ENCODE peak calls at places on chromosomes 7 and 10, in nine cellular contexts. D is H7, L is HepG2, Z is keratinocyte, M is IMR-90, U is heart right ventricle, X is transverse colon, O is stomach, Y is cardiac fibroblast. A is an unnamed sample.

GRCh38 chr10:593016-593415 is 96.5 kb downstream of the DIP2C start:
- DNase-seq in D (no peak), L (no peak), Z (no peak), M (no peak), U (no peak), X (no peak), O (no peak), Y (no peak), A (no peak)

GRCh38 chr7:25707733-25708132 is 444.3 kb upstream of the NFE2L3 start:
- DNase-seq in D (no peak), L (no peak), Z (no peak), M (peak; percentile 1), U (no peak), X (no peak), O (no peak), Y (peak; percentile 8), A (no peak)

GRCh38 chr7:25037325-25037724 is 57.3 kb upstream of the OSBPL3 start:
- DNase-seq in D (no peak), L (no peak), Z (no peak), M (no peak), U (peak; percentile 14), X (no peak), O (no peak), Y (peak; percentile 13), A (no peak)

GRCh38 chr7:127986581-127987461 is 44.4 kb downstream of the LRRC4 start:
- DNase-seq in D (peak; percentile 45), L (no peak), Z (no peak), M (peak; percentile 22), U (peak; percentile 24), X (no peak), O (peak; percentile 81), Y (no peak), A (peak; percentile 39)

GRCh38 chr7:19944363-19945120 is 171.1 kb upstream of the TMEM196 start:
- DNase-seq in D (no peak), L (no peak), Z (no peak), M (no peak), U (no peak), X (no peak), O (no peak), Y (no peak), A (no peak)

GRCh38 chr10:104273899-104274575 is 5.1 kb downstream of the GSTO2 start:
- DNase-seq in D (no peak), L (no peak), Z (no peak), M (no peak), U (no peak), X (no peak), O (no peak), Y (peak; percentile 43), A (no peak)

GRCh38 chr7:94061316-94061715 is 57.2 kb upstream of the BET1 start:
- DNase-seq in D (no peak), L (no peak), Z (no peak), M (no peak), U (no peak), X (no peak), O (no peak), Y (no peak), A (no peak)

GRCh38 chr7:29921404-29922010 is 68.1 kb downstream of the SCRN1 start:
- DNase-seq in D (peak; percentile 77), L (peak; percentile 52), Z (peak; percentile 38), M (peak; percentile 57), U (peak; percentile 51), X (peak; percentile 35), O (peak; percentile 38), Y (peak; percentile 76), A (peak; percentile 75)

GRCh38 chr7:122515404-122515803 is 183.5 kb downstream of the RNF133 start:
- DNase-seq in D (no peak), L (peak; percentile 72), Z (no peak), M (no peak), U (no peak), X (no peak), O (no peak), Y (no peak), A (no peak)

DNA sequence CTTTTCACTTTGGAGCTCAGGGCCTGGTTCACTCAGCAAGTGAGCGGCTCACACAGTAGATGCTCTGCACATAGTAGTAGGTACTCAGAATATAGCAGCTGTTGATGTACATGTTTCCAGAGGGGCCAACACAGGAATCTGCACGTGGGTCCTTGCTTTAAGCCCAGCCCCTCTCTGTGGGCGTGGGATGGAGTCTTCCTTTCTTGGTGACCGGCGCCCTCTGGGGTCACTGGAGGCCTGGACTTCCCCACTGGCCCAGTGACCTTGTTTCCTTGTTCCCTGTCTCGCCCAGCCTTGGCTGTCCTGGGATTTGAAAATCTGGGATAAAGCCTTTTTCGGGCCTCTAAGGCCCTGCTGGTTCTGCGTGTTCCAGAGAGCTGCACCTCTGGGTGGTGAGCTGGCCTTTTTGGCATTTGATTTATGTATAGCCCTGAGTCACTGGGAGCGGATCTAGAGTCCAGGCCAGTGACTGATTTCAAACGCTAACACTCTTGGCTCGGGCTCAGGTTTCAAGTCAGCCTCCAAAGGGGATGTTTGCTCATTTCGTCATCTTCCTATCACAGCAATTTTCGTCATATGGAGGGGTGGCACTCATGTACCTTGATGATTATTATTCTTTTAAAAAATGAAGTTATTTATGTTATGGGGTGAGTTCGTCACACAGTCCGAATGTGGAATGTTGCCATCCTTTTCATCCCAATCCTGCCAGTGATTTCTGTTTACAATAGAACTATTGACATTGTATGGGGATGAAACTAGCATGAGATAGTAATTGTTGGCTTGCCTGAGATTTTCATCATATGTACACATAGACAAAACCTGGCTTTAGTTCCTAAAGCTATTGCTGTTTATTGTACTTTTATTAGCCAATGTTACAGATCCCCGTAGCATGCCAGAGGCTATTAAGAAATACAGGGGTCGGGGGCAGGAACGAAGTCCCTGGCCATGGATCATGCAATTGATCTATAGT is 65.5 kb downstream of the CUX1 start:
- DNase-seq in D (no peak), L (peak; percentile 99), Z (peak; percentile 88), M (peak; percentile 100), U (peak; percentile 87), X (peak; percentile 85), O (peak; percentile 88), Y (peak; percentile 99), A (peak; percentile 92)
- H3K4me3 ChIP-seq in D (no peak overlapping the region), L (peak overlapping the region; percentile 36), Z (peak overlapping the region; percentile 12), M (no peak overlapping the region), U (no peak overlapping the region), X (no peak overlapping the region), O (no peak overlapping the region), Y (no peak overlapping the region), A (peak overlapping the region; percentile 13)

GRCh38 chr10:125159486-125159931 is 854 bp downstream of the CTBP2 start:
- DNase-seq in D (peak; percentile 72), L (no peak), Z (no peak), M (no peak), U (no peak), X (no peak), O (peak; percentile 36), Y (peak; percentile 21), A (no peak)
- H3K4me3 ChIP-seq in D (peak overlapping the region; percentile 79), L (no peak overlapping the region), Z (peak overlapping the region; percentile 74), M (peak overlapping the region; percentile 93), U (peak overlapping the region; percentile 91), X (peak overlapping the region; percentile 97), O (peak overlapping the region; percentile 91), Y (peak overlapping the region; percentile 57), A (peak overlapping the region; percentile 88)

DNA sequence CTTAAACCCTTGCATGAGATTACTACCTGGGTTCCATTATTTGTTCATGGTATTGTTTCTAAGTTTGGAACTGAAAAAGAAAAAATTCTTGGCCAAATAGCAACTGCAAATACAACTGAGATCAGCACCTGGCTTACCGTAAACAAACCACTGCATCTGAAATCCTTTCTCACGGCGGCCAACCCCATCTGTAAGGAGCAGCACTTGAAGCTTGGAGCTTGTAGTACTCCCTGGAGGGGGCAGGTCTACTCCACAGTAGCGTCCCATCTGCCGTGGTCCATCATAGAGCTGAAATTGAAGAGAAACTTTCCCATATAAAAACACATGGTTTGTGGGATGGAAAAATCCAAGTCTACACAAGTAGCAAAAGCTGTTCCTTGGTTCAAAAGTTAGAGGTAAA is 109.9 kb downstream of the CUBN start:
- DNase-seq in D (no peak), L (no peak), Z (no peak), M (peak; percentile 27), U (no peak), X (peak; percentile 44), O (no peak), Y (no peak), A (no peak)
- H3K4me3 ChIP-seq in D (no peak overlapping the region), L (no peak overlapping the region), Z (no peak overlapping the region), M (no peak overlapping the region), U (no peak overlapping the region), X (no peak overlapping the region), O (no peak overlapping the region), Y (no peak overlapping the region), A (no peak overlapping the region)

GRCh38 chr7:76260171-76260703 is 42.2 kb upstream of the HSPB1 start:
- DNase-seq in D (peak; percentile 98), L (peak; percentile 74), Z (no peak), M (no peak), U (no peak), X (no peak), O (no peak), Y (peak; percentile 25), A (peak; percentile 76)
- H3K4me3 ChIP-seq in D (peak overlapping the region; percentile 61), L (peak overlapping the region; percentile 26), Z (no peak overlapping the region), M (no peak overlapping the region), U (peak overlapping the region; percentile 38), X (no peak overlapping the region), O (peak overlapping the region; percentile 35), Y (peak overlapping the region; percentile 19), A (peak overlapping the region; percentile 5)

DNA sequence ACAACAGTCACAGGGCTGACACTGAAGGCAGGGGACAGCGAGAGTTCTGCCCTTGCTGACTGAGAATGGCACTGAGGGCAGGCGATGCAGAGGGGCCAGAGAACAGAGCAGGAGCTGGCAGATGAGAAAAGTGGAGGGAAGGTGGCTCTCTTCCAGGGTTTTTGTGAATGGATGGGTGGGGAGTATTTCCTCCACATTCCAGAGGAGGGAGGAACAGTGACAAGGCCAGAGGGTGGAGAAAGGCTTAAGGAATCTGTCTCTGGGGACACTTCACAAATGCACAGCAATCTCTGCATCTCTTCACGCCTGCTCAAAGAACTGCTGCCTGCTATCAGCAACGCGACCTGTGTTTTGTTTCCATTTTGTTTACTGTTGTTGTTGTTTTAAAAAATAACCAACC is 129.5 kb downstream of the GLI3 start:
- DNase-seq in D (peak; percentile 81), L (no peak), Z (no peak), M (no peak), U (peak; percentile 23), X (no peak), O (no peak), Y (peak; percentile 72), A (no peak)
- H3K4me3 ChIP-seq in D (no peak overlapping the region), L (no peak overlapping the region), Z (no peak overlapping the region), M (no peak overlapping the region), U (no peak overlapping the region), X (no peak overlapping the region), O (no peak overlapping the region), Y (no peak overlapping the region), A (no peak overlapping the region)

DNA sequence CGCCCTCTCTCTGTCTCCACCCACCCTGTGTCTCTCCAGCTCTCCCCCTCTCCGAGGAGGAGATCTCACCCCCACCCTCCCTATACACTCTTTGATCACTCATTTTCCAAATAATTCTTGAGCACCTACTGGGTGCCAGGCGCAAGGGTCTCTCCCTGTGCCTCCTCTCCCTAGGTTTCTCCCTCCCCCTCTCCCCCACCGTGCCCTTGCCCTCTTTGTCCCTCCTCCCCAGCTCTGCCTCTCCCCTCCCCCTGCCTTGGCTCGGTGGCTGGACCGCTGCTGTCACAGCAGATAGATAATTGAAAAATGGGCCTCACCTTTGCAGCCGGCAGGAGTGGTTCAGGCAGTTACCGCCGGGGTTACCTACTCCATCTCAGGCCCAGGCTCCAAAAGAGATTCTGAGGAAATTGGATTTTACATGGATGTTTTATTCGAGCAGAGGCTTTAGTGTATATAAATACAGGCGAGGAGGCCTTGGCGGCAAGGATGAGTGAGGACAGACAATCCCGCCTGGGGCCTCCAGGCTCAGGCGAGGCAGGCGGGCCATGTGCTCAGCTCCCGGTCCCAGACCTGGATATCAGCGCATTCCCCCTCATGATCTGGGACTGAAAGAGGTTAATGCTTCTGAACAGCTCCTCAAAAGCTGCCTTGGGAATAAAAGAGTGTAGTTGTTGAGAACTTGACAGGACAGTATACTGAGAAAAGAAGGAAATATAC is 60.8 kb upstream of the BTRC start:
- DNase-seq in D (peak; percentile 69), L (no peak), Z (no peak), M (no peak), U (peak; percentile 14), X (no peak), O (no peak), Y (no peak), A (no peak)
- H3K4me3 ChIP-seq in D (peak overlapping the region; percentile 50), L (no peak overlapping the region), Z (no peak overlapping the region), M (no peak overlapping the region), U (peak overlapping the region; percentile 66), X (no peak overlapping the region), O (peak overlapping the region; percentile 52), Y (no peak overlapping the region), A (peak overlapping the region; percentile 45)

A was measured in Caco-2.